ENCODE peak calls at places on chromosome 7, in seven cellular contexts. V, U, K, P, J, H and F are unnamed samples.

GRCh38 chr7:80781561-80781979 is 137.3 kb downstream of the SEMA3C start:
- DNase-seq in U (no peak), P (peak; percentile 88), J (no peak), V (peak; percentile 94), H (peak; percentile 50), K (peak; percentile 91), F (no peak)

GRCh38 chr7:87475359-87476178 is at the start of gene ABCB4:
- DNase-seq in K (no peak), U (no peak), V (no peak), J (peak; percentile 65), P (no peak), H (no peak), F (no peak)

GRCh38 chr7:85454904-85455303 is 268.0 kb upstream of the SEMA3D start:
- DNase-seq in U (no peak), V (no peak), H (no peak), J (no peak), P (peak; percentile 12), K (peak; percentile 80), F (no peak)

GRCh38 chr7:129163875-129164544 is 19.5 kb downstream of the TSPAN33 start:
- DNase-seq in U (no peak), V (peak; percentile 49), P (peak; percentile 70), H (peak; percentile 36), K (peak; percentile 38), J (no peak), F (no peak)

GRCh38 chr7:101862280-101863220 is 45.1 kb downstream of the CUX1 start:
- DNase-seq in J (no peak), K (no peak), H (no peak), P (no peak), V (no peak), U (no peak), F (no peak)

GRCh38 chr7:34075543-34075942 is 170.2 kb downstream of the BMPER start:
- DNase-seq in P (no peak), J (no peak), K (no peak), V (no peak), H (no peak), U (no peak), F (no peak)

GRCh38 chr7:66281678-66282593 is 76.8 kb downstream of the TPST1 start:
- DNase-seq in P (peak; percentile 100), K (peak; percentile 99), U (no peak), V (peak; percentile 99), H (peak; percentile 13), J (no peak), F (peak; percentile 49)

GRCh38 chr7:14734839-14735321 is 167.7 kb downstream of the DGKB start:
- DNase-seq in K (no peak), P (no peak), J (no peak), V (no peak), U (no peak), H (no peak), F (no peak)

GRCh38 chr7:14937580-14937979 is 35.0 kb upstream of the DGKB start:
- DNase-seq in J (no peak), U (no peak), P (no peak), H (no peak), K (no peak), V (no peak), F (no peak)

GRCh38 chr7:86559096-86559495 is 84.6 kb upstream of the GRM3 start:
- DNase-seq in P (no peak), K (no peak), V (no peak), U (no peak), H (peak; percentile 29), J (no peak), F (no peak)

GRCh38 chr7:127731431-127732080 is 79.6 kb downstream of the SND1 start:
- DNase-seq in J (no peak), P (no peak), U (no peak), H (no peak), K (no peak), V (no peak), F (no peak)

GRCh38 chr7:7210475-7211237 is 28.3 kb downstream of the C1GALT1 start:
- DNase-seq in P (no peak), J (no peak), U (no peak), H (no peak), K (no peak), V (no peak), F (no peak)

GRCh38 chr7:116443101-116443523 is 56.4 kb upstream of the CAV2 start:
- DNase-seq in K (peak; percentile 97), H (peak; percentile 97), V (peak; percentile 95), U (no peak), J (no peak), P (peak; percentile 96), F (no peak)

GRCh38 chr7:40507166-40507565 is 372.4 kb downstream of the SUGCT start:
- DNase-seq in K (no peak), U (no peak), J (no peak), P (no peak), V (no peak), H (no peak), F (no peak)

GRCh38 chr7:36040679-36041078 is 112.4 kb upstream of the EEPD1 start:
- DNase-seq in U (no peak), J (no peak), H (no peak), V (peak; percentile 49), K (peak; percentile 50), P (peak; percentile 58), F (no peak)

GRCh38 chr7:149226840-149227494 is 12.5 kb upstream of the ZNF212 start:
- DNase-seq in H (no peak), V (no peak), U (no peak), P (no peak), J (no peak), K (no peak), F (no peak)

GRCh38 chr7:65438593-65438992 is 64.9 kb downstream of the ZNF92 start:
- DNase-seq in U (no peak), K (peak; percentile 96), H (peak; percentile 32), V (peak; percentile 90), J (no peak), P (peak; percentile 87), F (no peak)

GRCh38 chr7:135842446-135843175 is 94.0 kb upstream of the FAM180A start:
- DNase-seq in U (no peak), J (no peak), K (no peak), P (peak; percentile 11), V (no peak), H (no peak), F (no peak)

GRCh38 chr7:70042533-70042932 is 444.3 kb downstream of the AUTS2 start:
- DNase-seq in U (no peak), V (no peak), H (no peak), K (peak; percentile 49), J (no peak), P (peak; percentile 77), F (no peak)

GRCh38 chr7:24825315-24825917 is 68.2 kb upstream of the GSDME start:
- DNase-seq in P (peak; percentile 61), U (no peak), J (no peak), H (no peak), K (no peak), V (peak; percentile 25), F (no peak)

GRCh38 chr7:9391984-9392383 is 958.6 kb downstream of the NXPH1 start:
- DNase-seq in H (no peak), J (no peak), V (no peak), K (no peak), U (no peak), P (no peak), F (no peak)

GRCh38 chr7:19249281-19249680 is 104.1 kb upstream of the FERD3L start:
- DNase-seq in U (no peak), H (no peak), K (peak; percentile 4), J (no peak), V (no peak), P (peak; percentile 46), F (no peak)

GRCh38 chr7:1743481-1744230 is 73.6 kb downstream of the ELFN1 start:
- DNase-seq in P (no peak), H (no peak), J (no peak), K (no peak), U (no peak), V (no peak), F (no peak)

GRCh38 chr7:12524794-12525386 is 45.6 kb upstream of the SCIN start:
- DNase-seq in K (peak; percentile 39), J (no peak), P (peak; percentile 57), H (peak; percentile 60), U (no peak), V (peak; percentile 75), F (no peak)

DNA sequence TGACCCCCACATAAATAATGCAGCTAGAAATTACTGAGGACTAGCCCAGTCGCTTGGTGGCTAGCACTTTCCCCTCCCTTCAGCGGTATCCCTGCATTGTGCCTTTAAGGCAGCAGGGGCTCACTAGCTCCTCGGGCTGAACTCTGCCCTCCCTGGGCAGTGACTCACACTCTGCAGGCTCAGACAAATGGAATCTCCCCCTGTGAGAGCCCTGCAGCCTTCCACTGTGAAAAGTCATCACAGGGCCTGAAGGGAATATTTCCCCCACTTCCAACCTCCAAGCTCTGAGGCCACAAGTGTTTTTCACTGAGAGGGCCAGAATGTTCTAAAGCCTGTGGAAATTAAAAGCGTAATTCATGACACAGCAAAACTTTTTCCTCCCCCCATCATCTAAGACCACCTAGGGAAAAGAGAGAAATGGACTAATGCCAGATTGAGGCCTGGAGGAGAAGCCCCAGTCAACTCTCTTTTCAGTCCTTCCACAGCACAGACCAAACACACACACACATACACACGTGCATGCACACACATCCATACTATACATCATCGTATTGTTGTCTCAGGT is 93.6 kb upstream of the COL1A2 start:
- DNase-seq in P (peak; percentile 97), V (peak; percentile 96), J (peak; percentile 81), K (peak; percentile 97), H (peak; percentile 79), U (peak; percentile 92), F (no peak)
- TF ChIP-seq CTCF in P (peak; percentile 44), V (peak; percentile 51), J (no peak), K (no peak), H (no peak), U (peak; percentile 8), F (no peak)

DNA sequence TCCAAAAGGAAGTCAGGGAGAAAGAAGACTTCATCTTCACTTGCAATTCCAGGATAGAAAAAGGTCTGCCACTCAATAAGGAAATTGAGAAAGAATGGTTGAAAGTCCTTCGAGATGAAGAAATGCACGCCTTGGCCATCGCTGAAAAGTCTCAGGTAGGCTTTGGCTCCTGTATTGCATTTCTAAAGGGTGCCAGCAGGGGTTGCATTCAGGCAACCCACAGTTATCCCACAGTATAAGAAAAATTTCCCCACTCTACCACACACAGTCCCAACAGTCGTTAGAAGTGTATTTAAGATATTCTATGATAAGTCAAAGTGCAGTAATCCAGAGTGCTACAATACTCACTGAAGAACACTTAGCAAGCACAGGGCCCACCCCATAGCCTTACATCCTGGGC is 93.4 kb upstream of the FGL2 start:
- DNase-seq in U (no peak), H (no peak), J (no peak), V (no peak), K (no peak), P (no peak), F (no peak)
- TF ChIP-seq CTCF in U (no peak), H (no peak), J (no peak), V (no peak), K (no peak), P (no peak), F (no peak)

GRCh38 chr7:130853503-130854279 is 119.7 kb upstream of the KLF14 start:
- DNase-seq in J (no peak), H (peak; percentile 96), U (no peak), K (peak; percentile 69), V (peak; percentile 94), P (peak; percentile 86), F (no peak)
- TF ChIP-seq CTCF in J (no peak), H (no peak), U (no peak), K (no peak), V (peak; percentile 27), P (peak; percentile 27), F (no peak)

GRCh38 chr7:31741852-31742251 is 54.8 kb downstream of the PPP1R17 start:
- DNase-seq in U (no peak), V (no peak), J (no peak), K (peak; percentile 26), P (no peak), H (no peak), F (no peak)

GRCh38 chr7:31734456-31734855 is 47.4 kb downstream of the PPP1R17 start:
- DNase-seq in H (no peak), U (no peak), V (peak; percentile 18), J (no peak), K (no peak), P (peak; percentile 56), F (no peak)

GRCh38 chr7:31735991-31736982 is 49.3 kb downstream of the PPP1R17 start:
- DNase-seq in J (no peak), P (peak; percentile 57), H (peak; percentile 35), V (peak; percentile 48), U (no peak), K (peak; percentile 34), F (no peak)
- TF ChIP-seq CTCF in J (peak; percentile 74), P (peak; percentile 92), H (peak; percentile 81), V (peak; percentile 91), U (peak; percentile 75), K (peak; percentile 96), F (peak; percentile 95)